ENCODE peak calls at places on chromosome 21, in nine cellular contexts. One of them, this sample, is unnamed. For H3K36me3, the result is how much of the 10 kb centered on the place peaks cover.

GRCh38 chr21:19553930-19554615 is 1150.5 kb upstream of the TMPRSS15 start:
- DNase-seq in brain microvascular endothelial cell: no peak
- DNase-seq in tibial artery: no peak
- DNase-seq in psoas muscle: no peak
- DNase-seq in heart left ventricle: no peak
- DNase-seq in fibroblast of lung: no peak
- DNase-seq in cardiac muscle cell: peak
- DNase-seq in Panc1: no peak
- DNase-seq in colonic mucosa: no peak
- DNase-seq in this sample: no peak

GRCh38 chr21:28018741-28019669 is 973.7 kb downstream of the LTN1 start:
- DNase-seq in brain microvascular endothelial cell: no peak
- DNase-seq in tibial artery: no peak
- DNase-seq in psoas muscle: peak
- DNase-seq in heart left ventricle: no peak
- DNase-seq in fibroblast of lung: no peak
- DNase-seq in cardiac muscle cell: peak
- DNase-seq in Panc1: no peak
- DNase-seq in colonic mucosa: no peak
- DNase-seq in this sample: no peak

GRCh38 chr21:37208056-37208705 is 59.0 kb downstream of the VPS26C start:
- DNase-seq in brain microvascular endothelial cell: no peak
- DNase-seq in tibial artery: peak
- DNase-seq in psoas muscle: peak
- DNase-seq in heart left ventricle: peak
- DNase-seq in fibroblast of lung: peak
- DNase-seq in cardiac muscle cell: peak
- DNase-seq in Panc1: no peak
- DNase-seq in colonic mucosa: no peak
- DNase-seq in this sample: no peak

GRCh38 chr21:18023099-18023498 is 203.9 kb upstream of the C21orf91 start:
- DNase-seq in brain microvascular endothelial cell: no peak
- DNase-seq in tibial artery: no peak
- DNase-seq in psoas muscle: no peak
- DNase-seq in heart left ventricle: no peak
- DNase-seq in fibroblast of lung: no peak
- DNase-seq in cardiac muscle cell: no peak
- DNase-seq in Panc1: no peak
- DNase-seq in colonic mucosa: no peak
- DNase-seq in this sample: no peak

GRCh38 chr21:25490742-25491141 is 116.5 kb downstream of the MRPL39 start:
- DNase-seq in brain microvascular endothelial cell: no peak
- DNase-seq in tibial artery: no peak
- DNase-seq in psoas muscle: no peak
- DNase-seq in heart left ventricle: no peak
- DNase-seq in fibroblast of lung: no peak
- DNase-seq in cardiac muscle cell: no peak
- DNase-seq in Panc1: no peak
- DNase-seq in colonic mucosa: no peak
- DNase-seq in this sample: peak

GRCh38 chr21:20645344-20645743 is 352.9 kb upstream of the NCAM2 start:
- DNase-seq in brain microvascular endothelial cell: no peak
- DNase-seq in tibial artery: no peak
- DNase-seq in psoas muscle: no peak
- DNase-seq in heart left ventricle: no peak
- DNase-seq in fibroblast of lung: no peak
- DNase-seq in cardiac muscle cell: no peak
- DNase-seq in Panc1: no peak
- DNase-seq in colonic mucosa: no peak
- DNase-seq in this sample: no peak

GRCh38 chr21:20882462-20883415 is 115.5 kb upstream of the NCAM2 start:
- DNase-seq in brain microvascular endothelial cell: peak
- DNase-seq in tibial artery: no peak
- DNase-seq in psoas muscle: no peak
- DNase-seq in heart left ventricle: no peak
- DNase-seq in fibroblast of lung: peak
- DNase-seq in cardiac muscle cell: peak
- DNase-seq in Panc1: peak
- DNase-seq in colonic mucosa: peak
- DNase-seq in this sample: peak

GRCh38 chr21:35506352-35506751 is 457.2 kb upstream of the RUNX1 start:
- DNase-seq in brain microvascular endothelial cell: no peak
- DNase-seq in tibial artery: no peak
- DNase-seq in psoas muscle: no peak
- DNase-seq in heart left ventricle: no peak
- DNase-seq in fibroblast of lung: peak
- DNase-seq in cardiac muscle cell: no peak
- DNase-seq in Panc1: no peak
- DNase-seq in colonic mucosa: no peak
- DNase-seq in this sample: no peak

GRCh38 chr21:25573409-25574206 is 33.7 kb downstream of the MRPL39 start:
- DNase-seq in brain microvascular endothelial cell: peak
- DNase-seq in tibial artery: no peak
- DNase-seq in psoas muscle: no peak
- DNase-seq in heart left ventricle: no peak
- DNase-seq in fibroblast of lung: peak
- DNase-seq in cardiac muscle cell: no peak
- DNase-seq in Panc1: peak
- DNase-seq in colonic mucosa: no peak
- DNase-seq in this sample: peak

GRCh38 chr21:25636727-25637126 is 2.3 kb upstream of the JAM2 start:
- DNase-seq in brain microvascular endothelial cell: no peak
- DNase-seq in tibial artery: no peak
- DNase-seq in psoas muscle: no peak
- DNase-seq in heart left ventricle: no peak
- DNase-seq in fibroblast of lung: peak
- DNase-seq in cardiac muscle cell: no peak
- DNase-seq in Panc1: no peak
- DNase-seq in colonic mucosa: no peak
- DNase-seq in this sample: peak

GRCh38 chr21:34865922-34866271 is 183.2 kb downstream of the RUNX1 start:
- DNase-seq in brain microvascular endothelial cell: no peak
- DNase-seq in tibial artery: no peak
- DNase-seq in psoas muscle: no peak
- DNase-seq in heart left ventricle: no peak
- DNase-seq in fibroblast of lung: no peak
- DNase-seq in cardiac muscle cell: no peak
- DNase-seq in Panc1: no peak
- DNase-seq in colonic mucosa: no peak
- DNase-seq in this sample: no peak

GRCh38 chr21:25578070-25578961 is 29.0 kb downstream of the MRPL39 start:
- DNase-seq in brain microvascular endothelial cell: no peak
- DNase-seq in tibial artery: no peak
- DNase-seq in psoas muscle: no peak
- DNase-seq in heart left ventricle: no peak
- DNase-seq in fibroblast of lung: peak
- DNase-seq in cardiac muscle cell: no peak
- DNase-seq in Panc1: no peak
- DNase-seq in colonic mucosa: no peak
- DNase-seq in this sample: no peak

GRCh38 chr21:20592482-20592881 is 405.7 kb upstream of the NCAM2 start:
- DNase-seq in brain microvascular endothelial cell: no peak
- DNase-seq in tibial artery: no peak
- DNase-seq in psoas muscle: no peak
- DNase-seq in heart left ventricle: no peak
- DNase-seq in fibroblast of lung: no peak
- DNase-seq in cardiac muscle cell: no peak
- DNase-seq in Panc1: no peak
- DNase-seq in colonic mucosa: no peak
- DNase-seq in this sample: peak

DNA sequence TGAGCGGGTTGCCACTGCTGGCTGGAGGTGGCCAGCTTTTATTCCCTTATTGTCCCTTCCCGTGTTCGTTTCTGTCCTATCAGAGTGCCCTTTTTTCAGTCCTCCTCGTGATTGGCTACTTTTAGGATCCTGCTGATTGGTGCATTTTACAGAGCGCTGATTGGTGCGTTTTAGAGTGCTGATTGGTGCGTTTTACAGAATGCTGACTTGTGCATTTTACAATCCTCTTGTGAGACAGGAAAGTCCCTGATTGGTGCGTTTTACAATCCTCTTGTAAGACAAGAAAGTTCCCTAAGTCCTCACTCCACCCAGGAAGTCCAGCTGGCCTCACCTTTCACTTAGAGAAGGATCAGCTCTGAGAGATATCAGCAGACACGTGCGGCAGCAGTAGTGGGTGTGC is 8.8 kb upstream of the IL10RB start:
- DNase-seq in brain microvascular endothelial cell: no peak
- DNase-seq in tibial artery: no peak
- DNase-seq in psoas muscle: no peak
- DNase-seq in heart left ventricle: no peak
- DNase-seq in fibroblast of lung: no peak
- DNase-seq in cardiac muscle cell: no peak
- DNase-seq in Panc1: no peak
- DNase-seq in colonic mucosa: no peak
- DNase-seq in this sample: no peak
- H3K36me3 ChIP-seq in brain microvascular endothelial cell: under half
- H3K36me3 ChIP-seq in tibial artery: under half
- H3K36me3 ChIP-seq in psoas muscle: under half
- H3K36me3 ChIP-seq in heart left ventricle: half or more
- H3K36me3 ChIP-seq in fibroblast of lung: under half
- H3K36me3 ChIP-seq in cardiac muscle cell: under half
- H3K36me3 ChIP-seq in Panc1: under half
- H3K36me3 ChIP-seq in colonic mucosa: under half
- H3K36me3 ChIP-seq in this sample: under half

DNA sequence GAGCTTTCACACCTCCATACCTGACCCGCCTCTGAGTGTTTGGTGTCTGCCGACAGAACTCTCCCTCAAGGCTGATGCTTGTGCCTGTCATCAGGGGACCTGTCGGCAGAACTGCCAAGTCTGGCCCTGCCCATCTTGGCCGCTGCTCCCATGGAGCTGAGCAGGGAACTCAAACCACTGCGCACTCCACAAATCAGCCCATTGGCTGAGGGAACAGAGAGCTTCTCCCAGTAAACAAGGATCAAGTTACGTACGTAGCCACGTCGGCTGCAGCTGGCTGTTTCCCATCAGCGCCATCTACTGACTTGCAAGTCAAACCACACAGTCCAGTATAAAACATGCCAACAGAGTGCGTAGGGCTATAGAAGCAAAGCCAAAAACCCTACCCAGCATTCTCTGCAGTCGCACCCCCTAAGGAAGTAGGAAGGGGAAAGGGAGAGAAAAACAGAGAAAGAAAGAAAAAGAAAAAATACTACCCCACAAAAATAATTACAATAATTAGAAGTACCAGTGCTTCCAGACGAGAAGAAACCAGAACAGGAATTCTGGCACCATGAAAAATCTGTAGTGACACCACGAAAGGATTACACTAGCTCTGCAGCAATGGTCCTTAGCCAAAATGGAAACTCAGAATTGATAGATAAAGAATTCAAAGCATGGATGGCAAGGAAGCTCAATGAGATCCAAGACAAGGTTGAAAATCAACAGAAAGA is 13.1 kb downstream of the KRTAP13-1 start:
- DNase-seq in brain microvascular endothelial cell: peak
- DNase-seq in tibial artery: no peak
- DNase-seq in psoas muscle: no peak
- DNase-seq in heart left ventricle: peak
- DNase-seq in fibroblast of lung: peak
- DNase-seq in cardiac muscle cell: peak
- DNase-seq in Panc1: no peak
- DNase-seq in colonic mucosa: peak
- DNase-seq in this sample: peak
- TF ChIP-seq CTCF in brain microvascular endothelial cell: peak
- TF ChIP-seq CTCF in tibial artery: peak
- TF ChIP-seq CTCF in psoas muscle: no peak
- TF ChIP-seq CTCF in heart left ventricle: no peak
- TF ChIP-seq CTCF in fibroblast of lung: no peak
- TF ChIP-seq CTCF in cardiac muscle cell: peak
- TF ChIP-seq CTCF in Panc1: peak
- TF ChIP-seq CTCF in colonic mucosa: peak
- TF ChIP-seq CTCF in this sample: peak

GRCh38 chr21:16192900-16193299 is 463.1 kb downstream of the USP25 start:
- DNase-seq in brain microvascular endothelial cell: no peak
- DNase-seq in tibial artery: no peak
- DNase-seq in psoas muscle: no peak
- DNase-seq in heart left ventricle: no peak
- DNase-seq in fibroblast of lung: peak
- DNase-seq in cardiac muscle cell: no peak
- DNase-seq in Panc1: no peak
- DNase-seq in colonic mucosa: no peak
- DNase-seq in this sample: peak
- H3K36me3 ChIP-seq in brain microvascular endothelial cell: under half
- H3K36me3 ChIP-seq in tibial artery: under half
- H3K36me3 ChIP-seq in psoas muscle: under half
- H3K36me3 ChIP-seq in heart left ventricle: under half
- H3K36me3 ChIP-seq in fibroblast of lung: under half
- H3K36me3 ChIP-seq in cardiac muscle cell: under half
- H3K36me3 ChIP-seq in Panc1: under half
- H3K36me3 ChIP-seq in colonic mucosa: under half
- H3K36me3 ChIP-seq in this sample: under half

GRCh38 chr21:44752701-44753235 is 41.4 kb upstream of the TSPEAR start:
- DNase-seq in brain microvascular endothelial cell: no peak
- DNase-seq in tibial artery: peak
- DNase-seq in psoas muscle: no peak
- DNase-seq in heart left ventricle: no peak
- DNase-seq in fibroblast of lung: no peak
- DNase-seq in cardiac muscle cell: no peak
- DNase-seq in Panc1: no peak
- DNase-seq in colonic mucosa: no peak
- DNase-seq in this sample: peak

GRCh38 chr21:44756416-44757185 is 45.0 kb downstream of the UBE2G2 start:
- DNase-seq in brain microvascular endothelial cell: no peak
- DNase-seq in tibial artery: peak
- DNase-seq in psoas muscle: no peak
- DNase-seq in heart left ventricle: no peak
- DNase-seq in fibroblast of lung: no peak
- DNase-seq in cardiac muscle cell: no peak
- DNase-seq in Panc1: no peak
- DNase-seq in colonic mucosa: no peak
- DNase-seq in this sample: peak

GRCh38 chr21:44757731-44758130 is 43.9 kb downstream of the UBE2G2 start:
- DNase-seq in brain microvascular endothelial cell: no peak
- DNase-seq in tibial artery: peak
- DNase-seq in psoas muscle: no peak
- DNase-seq in heart left ventricle: no peak
- DNase-seq in fibroblast of lung: no peak
- DNase-seq in cardiac muscle cell: no peak
- DNase-seq in Panc1: no peak
- DNase-seq in colonic mucosa: no peak
- DNase-seq in this sample: no peak

GRCh38 chr21:44753357-44753756 is 42.0 kb upstream of the TSPEAR start:
- DNase-seq in brain microvascular endothelial cell: no peak
- DNase-seq in tibial artery: peak
- DNase-seq in psoas muscle: no peak
- DNase-seq in heart left ventricle: no peak
- DNase-seq in fibroblast of lung: no peak
- DNase-seq in cardiac muscle cell: no peak
- DNase-seq in Panc1: no peak
- DNase-seq in colonic mucosa: no peak
- DNase-seq in this sample: no peak

DNA sequence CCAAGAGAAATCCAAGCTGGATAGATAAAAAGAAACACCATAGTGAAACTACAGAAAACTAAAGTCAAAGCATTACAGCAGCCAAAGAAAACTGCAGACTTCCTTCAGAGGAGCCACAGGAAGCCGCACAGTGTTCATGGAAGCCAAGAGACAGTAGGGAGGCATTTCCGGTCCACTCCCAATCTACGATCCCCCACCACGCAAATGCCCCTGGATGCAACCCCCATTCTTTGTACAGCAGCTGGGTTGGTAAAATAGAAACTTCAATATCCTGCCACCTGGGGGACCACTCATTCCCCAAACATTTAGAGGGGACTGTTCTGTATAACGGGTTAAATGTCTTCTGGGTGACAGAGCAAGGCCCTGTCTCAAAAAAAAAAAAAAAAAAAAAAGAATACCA is 43.9 kb upstream of the TSPEAR start:
- DNase-seq in brain microvascular endothelial cell: peak
- DNase-seq in tibial artery: no peak
- DNase-seq in psoas muscle: no peak
- DNase-seq in heart left ventricle: no peak
- DNase-seq in fibroblast of lung: no peak
- DNase-seq in cardiac muscle cell: no peak
- DNase-seq in Panc1: no peak
- DNase-seq in colonic mucosa: no peak
- DNase-seq in this sample: peak
- TF ChIP-seq CTCF in brain microvascular endothelial cell: no peak
- TF ChIP-seq CTCF in tibial artery: no peak
- TF ChIP-seq CTCF in psoas muscle: no peak
- TF ChIP-seq CTCF in heart left ventricle: no peak
- TF ChIP-seq CTCF in fibroblast of lung: peak
- TF ChIP-seq CTCF in cardiac muscle cell: peak
- TF ChIP-seq CTCF in Panc1: no peak
- TF ChIP-seq CTCF in colonic mucosa: no peak
- TF ChIP-seq CTCF in this sample: peak

This sample was measured in bronchial epithelial cell.